ENCODE peak calls at places on chromosomes 13 and 19, in ten cellular contexts. W, I, A, V, Z, C, J, Q, P and O are unnamed samples.

GRCh38 chr19:16849168-16849567 is 20.0 kb downstream of the SIN3B start:
- DNase-seq in W (peak), A (no peak), V (peak), P (no peak), J (no peak), Q (no peak), I (no peak), Z (no peak), C (no peak), O (peak)

GRCh38 chr13:84844473-84844872 is 954.7 kb downstream of the SLITRK6 start:
- DNase-seq in C (no peak), Q (no peak), A (no peak), Z (no peak), W (peak), V (peak), I (no peak), J (peak), P (no peak), O (peak)

GRCh38 chr19:4988770-4989251 is 19.9 kb downstream of the KDM4B start:
- DNase-seq in V (no peak), Q (peak), J (no peak), W (no peak), C (peak), P (no peak), I (no peak), Z (no peak), A (no peak), O (no peak)

GRCh38 chr19:4301590-4302237 is 475 bp downstream of the TMIGD2 start:
- DNase-seq in W (no peak), V (no peak), I (no peak), C (no peak), P (no peak), Q (no peak), A (no peak), Z (no peak), J (no peak), O (no peak)

GRCh38 chr19:43574424-43575155 is 737 bp downstream of the XRCC1 start:
- DNase-seq in A (no peak), W (no peak), C (no peak), I (no peak), J (peak), V (no peak), Z (no peak), Q (no peak), P (no peak), O (peak)

GRCh38 chr19:3202346-3202745 is 16.6 kb downstream of the NCLN start:
- DNase-seq in C (no peak), J (no peak), A (no peak), P (no peak), Z (no peak), I (no peak), W (no peak), Q (no peak), V (no peak), O (no peak)

GRCh38 chr19:4851551-4852290 is 15.7 kb downstream of the PLIN3 start:
- DNase-seq in P (no peak), Z (no peak), A (peak), I (peak), V (peak), J (peak), Q (no peak), C (no peak), W (peak), O (peak)

GRCh38 chr13:76837811-76838210 is 48.4 kb downstream of the KCTD12 start:
- DNase-seq in I (no peak), Q (no peak), C (no peak), V (no peak), A (no peak), P (no peak), W (no peak), J (no peak), Z (no peak), O (peak)

GRCh38 chr19:16867211-16867610 is 21.6 kb upstream of the F2RL3 start:
- DNase-seq in J (no peak), C (no peak), Q (no peak), P (no peak), I (no peak), A (no peak), V (no peak), W (peak), Z (no peak), O (no peak)

GRCh38 chr13:45167611-45168554 is 33.0 kb downstream of the KCTD4 start:
- DNase-seq in I (no peak), V (peak), A (no peak), P (no peak), C (no peak), W (peak), J (no peak), Q (peak), Z (no peak), O (peak)